ENCODE peak calls at places on chromosome X, in eight cellular contexts. W, S, G, R, L, H, B and T are unnamed samples.

GRCh38 chrX:13287816-13288215 is 32.0 kb downstream of the ATXN3L start:
- DNase-seq in B (no peak), G (no peak), S (peak; percentile 11), L (no peak), W (no peak), H (peak; percentile 61), R (no peak), T (peak; percentile 11)

GRCh38 chrX:100447563-100448397 is 37.7 kb upstream of the PCDH19 start:
- DNase-seq in S (peak; percentile 2), L (peak; percentile 63), G (no peak), W (peak; percentile 67), R (peak; percentile 48), H (peak; percentile 36), B (peak; percentile 50), T (no peak)

GRCh38 chrX:119983494-119983893 is 39.9 kb upstream of the NKAP start:
- DNase-seq in G (no peak), W (no peak), L (no peak), B (no peak), H (no peak), R (no peak), S (no peak), T (no peak)

GRCh38 chrX:24423960-24424359 is 41.1 kb upstream of the PDK3 start:
- DNase-seq in H (peak; percentile 39), G (no peak), S (no peak), R (no peak), W (no peak), B (peak; percentile 47), L (no peak), T (peak; percentile 36)

GRCh38 chrX:47958943-47959342 is 44.8 kb downstream of the ZNF182 start:
- DNase-seq in L (no peak), H (peak; percentile 18), B (peak; percentile 17), S (no peak), W (peak; percentile 69), G (no peak), R (peak; percentile 36), T (no peak)

GRCh38 chrX:86066998-86067397 is 19.6 kb upstream of the CHM start:
- DNase-seq in B (no peak), S (no peak), H (no peak), R (no peak), L (no peak), W (peak; percentile 71), G (no peak), T (no peak)

GRCh38 chrX:51361251-51361650 is 28.6 kb downstream of the NUDT10 start:
- DNase-seq in W (no peak), S (no peak), H (no peak), G (no peak), L (peak; percentile 51), R (peak; percentile 31), B (no peak), T (no peak)

GRCh38 chrX:71111141-71111843 is at the start of gene IL2RG:
- DNase-seq in S (no peak), H (no peak), W (no peak), R (no peak), G (no peak), B (peak; percentile 56), L (no peak), T (no peak)

GRCh38 chrX:11558972-11559371 is 106.7 kb downstream of the ARHGAP6 start:
- DNase-seq in R (peak; percentile 45), G (no peak), L (peak; percentile 15), B (peak; percentile 7), H (peak; percentile 17), S (peak; percentile 3), W (peak; percentile 85), T (peak; percentile 4)

GRCh38 chrX:9538544-9539045 is 73.7 kb downstream of the TBL1X start:
- DNase-seq in L (no peak), G (no peak), R (no peak), H (no peak), W (no peak), B (peak; percentile 35), S (no peak), T (no peak)
- H4K20me1 ChIP-seq in L (peaks cover 25% of the 10 kb centered on the region), G (no peaks in the 10 kb centered on the region), R (no peaks in the 10 kb centered on the region), H (no peaks in the 10 kb centered on the region), W (peaks cover 3% of the 10 kb centered on the region), B (no peaks in the 10 kb centered on the region), S (no peaks in the 10 kb centered on the region), T (no peaks in the 10 kb centered on the region)

GRCh38 chrX:44997282-44997813 is 124.4 kb downstream of the KDM6A start:
- DNase-seq in L (no peak), W (no peak), B (no peak), R (no peak), G (no peak), H (no peak), S (no peak), T (no peak)
- H4K20me1 ChIP-seq in L (peaks cover 19% of the 10 kb centered on the region), W (no peaks in the 10 kb centered on the region), B (peaks cover 10% of the 10 kb centered on the region), R (no peaks in the 10 kb centered on the region), G (no peaks in the 10 kb centered on the region), H (no peaks in the 10 kb centered on the region), S (no peaks in the 10 kb centered on the region), T (no peaks in the 10 kb centered on the region)

GRCh38 chrX:44904542-44905115 is 31.6 kb downstream of the KDM6A start:
- DNase-seq in G (no peak), L (peak; percentile 41), H (peak; percentile 26), R (no peak), S (no peak), B (no peak), W (no peak), T (no peak)

GRCh38 chrX:44906041-44906440 is 33.1 kb downstream of the KDM6A start:
- DNase-seq in G (no peak), W (peak; percentile 77), L (no peak), H (no peak), R (no peak), S (no peak), B (no peak), T (no peak)

GRCh38 chrX:44906542-44906941 is 33.6 kb downstream of the KDM6A start:
- DNase-seq in G (no peak), R (no peak), W (no peak), L (no peak), S (no peak), B (no peak), H (no peak), T (no peak)

GRCh38 chrX:44903107-44903506 is 30.1 kb downstream of the KDM6A start:
- DNase-seq in L (no peak), W (no peak), H (peak; percentile 80), S (peak; percentile 86), R (no peak), B (no peak), G (no peak), T (no peak)

DNA sequence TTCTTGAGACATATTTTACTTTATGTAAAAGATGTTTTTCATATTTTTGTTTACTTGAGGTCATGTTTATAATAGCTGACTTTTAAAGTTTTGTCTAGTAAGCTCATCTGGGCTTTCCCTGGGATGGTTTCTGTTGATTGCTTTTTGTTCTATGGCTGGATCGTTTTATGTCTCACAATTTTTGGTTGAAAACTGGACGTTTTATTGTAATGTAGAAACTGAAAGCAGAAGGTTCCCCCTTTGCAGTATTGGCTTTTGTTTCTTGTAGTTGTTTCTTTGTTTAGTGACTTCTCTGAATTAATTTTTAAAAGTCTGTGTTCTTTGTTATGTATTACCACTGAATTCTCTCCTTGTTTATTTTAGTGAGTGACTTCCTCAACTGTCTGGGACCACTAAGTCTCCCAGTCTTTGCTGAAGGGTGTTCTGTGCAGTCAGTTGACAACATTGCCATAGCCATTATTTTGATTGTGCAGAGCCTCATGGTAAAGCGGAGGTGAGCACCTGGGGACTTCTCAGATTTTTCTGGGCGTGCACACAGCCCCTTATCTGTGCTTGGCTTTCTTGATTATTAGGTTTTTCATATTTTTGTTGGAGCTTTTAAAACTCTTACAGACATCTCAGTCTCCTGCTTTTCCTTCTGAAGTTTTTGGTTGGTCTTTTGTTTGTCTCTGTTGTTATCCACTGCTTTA is 31.0 kb downstream of the KDM6A start:
- DNase-seq in G (no peak), S (no peak), W (peak; percentile 61), L (no peak), B (no peak), R (no peak), H (peak; percentile 3), T (no peak)
- H4K20me1 ChIP-seq in G (no peaks in the 10 kb centered on the region), S (no peaks in the 10 kb centered on the region), W (peaks cover 33% of the 10 kb centered on the region), L (peaks cover 29% of the 10 kb centered on the region), B (peaks cover 72% of the 10 kb centered on the region), R (no peaks in the 10 kb centered on the region), H (no peaks in the 10 kb centered on the region), T (no peaks in the 10 kb centered on the region)

GRCh38 chrX:44891642-44892041 is 18.7 kb downstream of the KDM6A start:
- DNase-seq in G (no peak), H (no peak), S (no peak), L (no peak), B (no peak), R (no peak), W (no peak), T (no peak)
- H4K20me1 ChIP-seq in G (no peaks in the 10 kb centered on the region), H (no peaks in the 10 kb centered on the region), S (no peaks in the 10 kb centered on the region), L (peaks cover 14% of the 10 kb centered on the region), B (peaks cover 58% of the 10 kb centered on the region), R (no peaks in the 10 kb centered on the region), W (peaks cover 25% of the 10 kb centered on the region), T (no peaks in the 10 kb centered on the region)

DNA sequence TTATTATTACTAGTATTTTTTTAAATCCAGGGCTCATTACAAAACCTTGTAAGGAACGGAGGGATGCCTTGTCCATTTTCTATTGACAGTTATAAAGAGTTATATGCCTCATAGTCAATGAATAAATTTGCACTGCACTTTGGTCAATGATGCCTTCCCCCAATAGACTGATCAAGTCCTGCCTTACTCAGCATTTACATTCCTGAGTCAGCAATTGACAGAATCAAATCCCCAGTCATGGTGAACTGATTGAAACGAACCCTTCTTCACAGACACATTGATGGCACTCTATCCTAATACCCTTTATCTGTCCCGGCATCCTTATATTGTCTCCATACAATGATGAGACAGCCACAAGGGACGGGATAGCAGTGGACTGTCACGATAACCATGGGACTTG is 213.2 kb downstream of the NLGN4X start:
- DNase-seq in G (no peak), S (no peak), H (no peak), B (no peak), W (no peak), L (no peak), R (no peak), T (no peak)
- H4K20me1 ChIP-seq in G (no peaks in the 10 kb centered on the region), S (no peaks in the 10 kb centered on the region), H (no peaks in the 10 kb centered on the region), B (no peaks in the 10 kb centered on the region), W (no peaks in the 10 kb centered on the region), L (no peaks in the 10 kb centered on the region), R (no peaks in the 10 kb centered on the region), T (no peaks in the 10 kb centered on the region)